ENCODE peak calls at places on chromosome 18, in five cellular contexts. Y, W, P, I and X are unnamed samples.

GRCh38 chr18:75337348-75337747 is 90.2 kb downstream of the SMIM21 start:
- DNase-seq in P (no peak), W (no peak), I (no peak), Y (no peak), X (no peak)

GRCh38 chr18:21242141-21243040 is at the start of gene GREB1L:
- DNase-seq in P (peak; percentile 6), I (peak; percentile 97), Y (peak; percentile 69), W (peak; percentile 51), X (peak; percentile 47)

GRCh38 chr18:892316-892715 is 12.4 kb upstream of the ADCYAP1 start:
- DNase-seq in P (no peak), Y (no peak), I (no peak), W (no peak), X (no peak)

GRCh38 chr18:45688834-45689233 is 35.1 kb upstream of the SLC14A1 start:
- DNase-seq in P (no peak), Y (no peak), W (no peak), I (peak; percentile 86), X (peak; percentile 95)

GRCh38 chr18:48792141-48792540 is 158.6 kb downstream of the SMAD7 start:
- DNase-seq in W (peak; percentile 14), P (no peak), I (no peak), Y (no peak), X (no peak)

GRCh38 chr18:35122586-35123224 is 81.5 kb downstream of the MAPRE2 start:
- DNase-seq in P (no peak), Y (no peak), W (no peak), I (peak; percentile 95), X (peak; percentile 92)

GRCh38 chr18:63410792-63411191 is 11.5 kb downstream of the VPS4B start:
- DNase-seq in I (no peak), P (no peak), Y (no peak), W (no peak), X (no peak)

GRCh38 chr18:27120246-27120645 is 64.9 kb downstream of the CHST9 start:
- DNase-seq in W (no peak), Y (no peak), P (no peak), I (no peak), X (no peak)

GRCh38 chr18:62979172-62979571 is 263.8 kb downstream of the PHLPP1 start:
- DNase-seq in W (peak; percentile 68), I (peak; percentile 64), Y (peak; percentile 43), P (no peak), X (peak; percentile 65)

GRCh38 chr18:22432672-22433137 is 15.0 kb upstream of the CTAGE1 start:
- DNase-seq in P (no peak), I (no peak), Y (no peak), W (no peak), X (no peak)